ENCODE peak calls at places on chromosomes 5 and 9, in five cellular contexts. M is left lung, V is mammary epithelial cell, T is T47D, B is neuronal stem cell. G is an unnamed sample.

GRCh38 chr9:87708989-87709706 is 16.8 kb upstream of the CTSL start:
- DNase-seq in M (no peak), V (no peak), T (no peak), B (no peak), G (no peak)

GRCh38 chr9:130565792-130566191 is 13.6 kb upstream of the FUBP3 start:
- DNase-seq in M (no peak), V (no peak), T (no peak), B (no peak), G (no peak)

GRCh38 chr9:5671711-5672353 is 42.9 kb downstream of the RIC1 start:
- DNase-seq in M (no peak), V (peak), T (peak), B (no peak), G (no peak)

GRCh38 chr5:34005211-34005610 is 2.6 kb downstream of the AMACR start:
- DNase-seq in M (no peak), V (no peak), T (no peak), B (no peak), G (no peak)

GRCh38 chr5:102731704-102732103 is 23.4 kb upstream of the PAM start:
- DNase-seq in M (no peak), V (no peak), T (no peak), B (no peak), G (no peak)

GRCh38 chr9:127506814-127507750 is 55.8 kb downstream of the LRSAM1 start:
- DNase-seq in M (no peak), V (no peak), T (no peak), B (no peak), G (no peak)

GRCh38 chr5:1733369-1733768 is 66.3 kb downstream of the MRPL36 start:
- DNase-seq in M (no peak), V (no peak), T (no peak), B (no peak), G (no peak)

GRCh38 chr5:172768573-172769323 is 2.2 kb downstream of the DUSP1 start:
- DNase-seq in M (no peak), V (peak), T (no peak), B (no peak), G (no peak)

GRCh38 chr5:97735209-97735608 is 552.2 kb upstream of the RIOK2 start:
- DNase-seq in M (no peak), V (peak), T (no peak), B (no peak), G (no peak)

GRCh38 chr5:43609752-43610151 is 6.8 kb downstream of the NNT start:
- DNase-seq in M (no peak), V (no peak), T (peak), B (no peak), G (no peak)

GRCh38 chr5:59124983-59125960 is 542.4 kb downstream of the RAB3C start:
- DNase-seq in M (no peak), V (no peak), T (no peak), B (no peak), G (no peak)

GRCh38 chr5:72814104-72814503 is 2.4 kb upstream of the TNPO1 start:
- DNase-seq in M (no peak), V (no peak), T (peak), B (no peak), G (no peak)

GRCh38 chr5:67215592-67216471 is 19.2 kb upstream of the CD180 start:
- DNase-seq in M (peak), V (no peak), T (peak), B (no peak), G (peak)

GRCh38 chr5:124655943-124656459 is 90.4 kb downstream of the ZNF608 start:
- DNase-seq in M (no peak), V (peak), T (peak), B (no peak), G (peak)

GRCh38 chr9:135669616-135670285 is 6.6 kb downstream of the LCN9 start:
- DNase-seq in M (no peak), V (no peak), T (no peak), B (no peak), G (no peak)

GRCh38 chr9:2229109-2229733 is 214.1 kb downstream of the SMARCA2 start:
- DNase-seq in M (no peak), V (peak), T (peak), B (no peak), G (no peak)

GRCh38 chr9:4024281-4024680 is 275.6 kb downstream of the GLIS3 start:
- DNase-seq in M (no peak), V (no peak), T (no peak), B (no peak), G (no peak)

GRCh38 chr9:128912270-128912853 is 8.4 kb upstream of the PHYHD1 start:
- DNase-seq in M (peak), V (peak), T (peak), B (no peak), G (no peak)

GRCh38 chr5:172114875-172115422 is 73.1 kb downstream of the STK10 start:
- DNase-seq in M (peak), V (no peak), T (no peak), B (no peak), G (no peak)

GRCh38 chr5:172740483-172741205 is 30.4 kb downstream of the DUSP1 start:
- DNase-seq in M (peak), V (peak), T (no peak), B (no peak), G (no peak)

GRCh38 chr9:98908897-98909634 is 34.6 kb upstream of the COL15A1 start:
- DNase-seq in M (no peak), V (no peak), T (no peak), B (no peak), G (no peak)

GRCh38 chr9:86075132-86075807 is 24.1 kb downstream of the GOLM1 start:
- DNase-seq in M (no peak), V (no peak), T (no peak), B (no peak), G (no peak)

GRCh38 chr5:80834710-80835109 is 125.5 kb upstream of the RASGRF2 start:
- DNase-seq in M (no peak), V (peak), T (no peak), B (no peak), G (no peak)

GRCh38 chr9:137318976-137319375 is 16.9 kb upstream of the NRARP start:
- DNase-seq in M (peak), V (no peak), T (no peak), B (no peak), G (no peak)

GRCh38 chr9:91771864-91772263 is 178.2 kb downstream of the ROR2 start:
- DNase-seq in M (no peak), V (no peak), T (no peak), B (no peak), G (no peak)

GRCh38 chr9:86636614-86637013 is 282.4 kb upstream of the TUT7 start:
- DNase-seq in M (no peak), V (no peak), T (no peak), B (no peak), G (no peak)

GRCh38 chr5:4905674-4906528 is 234.2 kb upstream of the ADAMTS16 start:
- DNase-seq in M (peak), V (no peak), T (no peak), B (no peak), G (no peak)

GRCh38 chr5:150186137-150186536 is 3.7 kb upstream of the SLC6A7 start:
- DNase-seq in M (no peak), V (no peak), T (no peak), B (no peak), G (no peak)

GRCh38 chr5:157267766-157268480 is 2.0 kb downstream of the CYFIP2 start:
- DNase-seq in M (no peak), V (no peak), T (peak), B (no peak), G (peak)

GRCh38 chr5:108260105-108260857 is 121.6 kb downstream of the FBXL17 start:
- DNase-seq in M (peak), V (peak), T (peak), B (peak), G (peak)

GRCh38 chr9:98080346-98080745 is 23.8 kb downstream of the NANS start:
- DNase-seq in M (no peak), V (no peak), T (no peak), B (no peak), G (no peak)

GRCh38 chr9:127926961-127927456 is 3.6 kb downstream of the PIP5KL1 start:
- DNase-seq in M (no peak), V (peak), T (no peak), B (no peak), G (no peak)

GRCh38 chr5:60722416-60722815 is 22.4 kb upstream of the DEPDC1B start:
- DNase-seq in M (no peak), V (no peak), T (peak), B (no peak), G (no peak)

GRCh38 chr9:128706671-128707381 is 4.5 kb downstream of the PKN3 start:
- DNase-seq in M (peak), V (no peak), T (no peak), B (no peak), G (no peak)

GRCh38 chr9:131422241-131422792 is 28.4 kb downstream of the PRRC2B start:
- DNase-seq in M (no peak), V (peak), T (peak), B (no peak), G (peak)

GRCh38 chr9:138118601-138119071 is 241.1 kb downstream of the CACNA1B start:
- DNase-seq in M (peak), V (no peak), T (no peak), B (no peak), G (no peak)

GRCh38 chr9:1880038-1880565 is 135.0 kb upstream of the SMARCA2 start:
- DNase-seq in M (no peak), V (no peak), T (no peak), B (no peak), G (no peak)

GRCh38 chr9:98673681-98674080 is 35.1 kb downstream of the GABBR2 start:
- DNase-seq in M (no peak), V (no peak), T (no peak), B (no peak), G (no peak)

GRCh38 chr9:121299467-121300282 is 31.7 kb downstream of the GSN start:
- DNase-seq in M (peak), V (peak), T (no peak), B (no peak), G (no peak)

GRCh38 chr9:121059998-121060636 is 10.0 kb upstream of the C5 start:
- DNase-seq in M (no peak), V (peak), T (peak), B (peak), G (peak)